ENCODE peak calls at places on chromosome 10, in five cellular contexts. B is right atrium auricular region, I is astrocyte of the hippocampus, E is cardiac muscle cell, Y is NCI-H1105. Z is an unnamed sample.

GRCh38 chr10:14717570-14717969 is 57.1 kb downstream of the FAM107B start:
- DNase-seq in B (no peak), I (no peak), E (no peak), Y (no peak), Z (no peak)

GRCh38 chr10:49167629-49168540 is 20.3 kb downstream of the TMEM273 start:
- DNase-seq in B (no peak), I (no peak), E (no peak), Y (no peak), Z (no peak)

GRCh38 chr10:77949167-77949566 is 22.6 kb upstream of the DLG5 start:
- DNase-seq in B (no peak), I (peak; percentile 81), E (peak; percentile 29), Y (no peak), Z (no peak)

GRCh38 chr10:100615911-100616310 is 80.2 kb downstream of the HIF1AN start:
- DNase-seq in B (no peak), I (no peak), E (no peak), Y (no peak), Z (no peak)

GRCh38 chr10:90885176-90885575 is 13.4 kb downstream of the RPP30 start:
- DNase-seq in B (no peak), I (peak; percentile 65), E (peak; percentile 70), Y (no peak), Z (no peak)

GRCh38 chr10:61262486-61263261 is 190.5 kb downstream of the TMEM26 start:
- DNase-seq in B (no peak), I (no peak), E (no peak), Y (no peak), Z (no peak)

GRCh38 chr10:23315966-23316365 is 28.6 kb downstream of the C10orf67 start:
- DNase-seq in B (no peak), I (no peak), E (no peak), Y (no peak), Z (no peak)

GRCh38 chr10:51986531-51986930 is 287.1 kb upstream of the CSTF2T start:
- DNase-seq in B (no peak), I (no peak), E (no peak), Y (no peak), Z (no peak)

GRCh38 chr10:7301039-7301768 is 109.6 kb downstream of the SFMBT2 start:
- DNase-seq in B (no peak), I (no peak), E (peak; percentile 4), Y (no peak), Z (no peak)

GRCh38 chr10:132354356-132355094 is 22.5 kb downstream of the LRRC27 start:
- DNase-seq in B (no peak), I (no peak), E (no peak), Y (no peak), Z (no peak)

GRCh38 chr10:71083457-71083975 is 128.9 kb upstream of the UNC5B start:
- DNase-seq in B (peak; percentile 30), I (no peak), E (no peak), Y (no peak), Z (peak; percentile 2)